ENCODE peak calls at places on chromosomes 12 and 14, in seven cellular contexts. V is heart right ventricle, I is fibroblast of mammary gland, X is mammary epithelial cell, E is mucosa of gallbladder, Z is NCI-H2029, A is astrocyte of the hippocampus. B is an unnamed sample.

GRCh38 chr14:39368261-39368959 is 63.8 kb downstream of the FBXO33 start:
- DNase-seq in V (peak), I (peak), X (peak), E (peak), Z (peak), A (peak), B (peak)

GRCh38 chr14:29798078-29798477 is 129.6 kb downstream of the PRKD1 start:
- DNase-seq in V (no peak), I (no peak), X (no peak), E (no peak), Z (no peak), A (no peak), B (no peak)

GRCh38 chr12:122082621-122083356 is 4.2 kb downstream of the MLXIP start:
- DNase-seq in V (no peak), I (no peak), X (no peak), E (no peak), Z (no peak), A (no peak), B (no peak)

GRCh38 chr14:58426819-58427288 is 477 bp downstream of the TIMM9 start:
- DNase-seq in V (peak), I (peak), X (no peak), E (peak), Z (peak), A (peak), B (peak)

GRCh38 chr12:109127533-109128242 is 11.3 kb downstream of the ACACB start:
- DNase-seq in V (no peak), I (no peak), X (no peak), E (no peak), Z (no peak), A (no peak), B (no peak)

GRCh38 chr12:50614167-50614762 is 109.5 kb downstream of the DIP2B start:
- DNase-seq in V (no peak), I (peak), X (peak), E (no peak), Z (no peak), A (peak), B (peak)

GRCh38 chr12:12999276-12999958 is 648 bp downstream of the HEBP1 start:
- DNase-seq in V (no peak), I (peak), X (peak), E (peak), Z (no peak), A (no peak), B (no peak)

GRCh38 chr12:25433581-25434325 is 119.3 kb downstream of the LMNTD1 start:
- DNase-seq in V (no peak), I (peak), X (peak), E (no peak), Z (no peak), A (peak), B (no peak)

GRCh38 chr12:54398218-54398617 is 13.7 kb upstream of the ZNF385A start:
- DNase-seq in V (no peak), I (no peak), X (no peak), E (no peak), Z (no peak), A (no peak), B (no peak)

GRCh38 chr12:53046655-53047220 is 3.1 kb upstream of the TNS2 start:
- DNase-seq in V (peak), I (peak), X (peak), E (peak), Z (peak), A (peak), B (peak)

GRCh38 chr12:55995366-55995765 is 1.7 kb upstream of the SUOX start:
- DNase-seq in V (no peak), I (no peak), X (no peak), E (no peak), Z (no peak), A (no peak), B (no peak)

GRCh38 chr14:93941293-93941910 is 14.3 kb downstream of the FAM181A start:
- DNase-seq in V (no peak), I (peak), X (peak), E (no peak), Z (peak), A (peak), B (peak)

GRCh38 chr14:53929871-53930685 is 26.5 kb downstream of the BMP4 start:
- DNase-seq in V (no peak), I (no peak), X (peak), E (no peak), Z (peak), A (no peak), B (no peak)

GRCh38 chr12:116454950-116455447 is 104.2 kb upstream of the MAP1LC3B2 start:
- DNase-seq in V (no peak), I (peak), X (peak), E (no peak), Z (no peak), A (peak), B (peak)

GRCh38 chr14:106506901-106507305 is 980.5 kb downstream of the TMEM121 start:
- DNase-seq in V (no peak), I (no peak), X (no peak), E (no peak), Z (no peak), A (no peak), B (no peak)

GRCh38 chr12:75705749-75706719 is 194.6 kb upstream of the KRR1 start:
- DNase-seq in V (peak), I (peak), X (no peak), E (no peak), Z (no peak), A (peak), B (peak)

GRCh38 chr14:74980398-74980745 is 22.3 kb upstream of the EIF2B2 start:
- DNase-seq in V (no peak), I (no peak), X (no peak), E (no peak), Z (no peak), A (peak), B (no peak)

GRCh38 chr14:69703047-69704046 is 63.6 kb upstream of the SRSF5 start:
- DNase-seq in V (no peak), I (no peak), X (no peak), E (no peak), Z (no peak), A (no peak), B (no peak)

GRCh38 chr12:674272-674781 is 11.1 kb upstream of the NINJ2 start:
- DNase-seq in V (no peak), I (peak), X (no peak), E (no peak), Z (no peak), A (no peak), B (no peak)

GRCh38 chr12:59383426-59383822 is 212.4 kb upstream of the SLC16A7 start:
- DNase-seq in V (no peak), I (peak), X (peak), E (no peak), Z (no peak), A (no peak), B (peak)

GRCh38 chr14:101855958-101856357 is 94.4 kb downstream of the PPP2R5C start:
- DNase-seq in V (no peak), I (peak), X (no peak), E (no peak), Z (no peak), A (no peak), B (no peak)

GRCh38 chr12:129911437-129912049 is 7.7 kb upstream of the TMEM132D start:
- DNase-seq in V (peak), I (peak), X (no peak), E (peak), Z (peak), A (peak), B (no peak)

GRCh38 chr12:64814432-64814831 is 10.0 kb upstream of the TBC1D30 start:
- DNase-seq in V (no peak), I (no peak), X (no peak), E (no peak), Z (peak), A (no peak), B (no peak)

GRCh38 chr14:77037886-77038511 is 9.5 kb upstream of the IRF2BPL start:
- DNase-seq in V (no peak), I (no peak), X (no peak), E (no peak), Z (no peak), A (peak), B (peak)

GRCh38 chr12:108792361-108793292 is 61.3 kb upstream of the CORO1C start:
- DNase-seq in V (no peak), I (no peak), X (no peak), E (no peak), Z (no peak), A (no peak), B (no peak)

GRCh38 chr12:25249951-25250738 is 584 bp downstream of the KRAS start:
- DNase-seq in V (peak), I (peak), X (no peak), E (peak), Z (peak), A (peak), B (no peak)

B was measured in HFFc6.